ENCODE peak calls at places on chromosomes 5 and 9, in six cellular contexts. T, R, W, F, D and L are unnamed samples.

GRCh38 chr5:147369742-147370374 is 135.0 kb downstream of the STK32A start:
- DNase-seq in T (no peak), R (no peak), W (peak; percentile 22), F (peak; percentile 45), D (no peak), L (no peak)

GRCh38 chr5:167889276-167889675 is 402.2 kb upstream of the WWC1 start:
- DNase-seq in T (no peak), R (no peak), W (no peak), F (no peak), D (no peak), L (no peak)

GRCh38 chr9:4530375-4530774 is 40.1 kb downstream of the SLC1A1 start:
- DNase-seq in T (no peak), R (no peak), W (peak; percentile 22), F (peak; percentile 71), D (no peak), L (no peak)

GRCh38 chr9:120528327-120528726 is 51.6 kb downstream of the CDK5RAP2 start:
- DNase-seq in T (no peak), R (no peak), W (no peak), F (no peak), D (no peak), L (no peak)

GRCh38 chr5:149902177-149902576 is 42.4 kb downstream of the PDE6A start:
- DNase-seq in T (no peak), R (no peak), W (no peak), F (no peak), D (no peak), L (no peak)

GRCh38 chr5:163607256-163607655 is 101.8 kb downstream of the MAT2B start:
- DNase-seq in T (no peak), R (no peak), W (no peak), F (no peak), D (no peak), L (no peak)

GRCh38 chr9:12723409-12724028 is 30.3 kb downstream of the TYRP1 start:
- DNase-seq in T (no peak), R (no peak), W (peak; percentile 3), F (peak; percentile 58), D (no peak), L (no peak)

GRCh38 chr5:38783011-38783551 is 62.7 kb upstream of the OSMR start:
- DNase-seq in T (no peak), R (no peak), W (peak; percentile 91), F (peak; percentile 96), D (no peak), L (no peak)

GRCh38 chr5:149261246-149261645 is 10.4 kb upstream of the AFAP1L1 start:
- DNase-seq in T (no peak), R (no peak), W (no peak), F (no peak), D (no peak), L (no peak)

GRCh38 chr9:99056876-99057664 is 47.8 kb upstream of the TGFBR1 start:
- DNase-seq in T (no peak), R (peak; percentile 14), W (peak; percentile 89), F (peak; percentile 84), D (no peak), L (peak; percentile 14)

GRCh38 chr9:126588491-126589168 is 25.1 kb upstream of the LMX1B start:
- DNase-seq in T (no peak), R (no peak), W (no peak), F (no peak), D (no peak), L (no peak)

GRCh38 chr9:114408646-114409045 is 20.9 kb upstream of the AKNA start:
- DNase-seq in T (no peak), R (no peak), W (no peak), F (no peak), D (no peak), L (no peak)

GRCh38 chr5:132008961-132009680 is 2.3 kb downstream of the ACSL6 start:
- DNase-seq in T (no peak), R (peak; percentile 2), W (no peak), F (no peak), D (peak; percentile 49), L (no peak)

GRCh38 chr9:31542384-31543055 is 841.9 kb upstream of the ACO1 start:
- DNase-seq in T (no peak), R (no peak), W (no peak), F (peak; percentile 45), D (peak; percentile 67), L (peak; percentile 4)

GRCh38 chr5:107063511-107063910 is 607.2 kb downstream of the EFNA5 start:
- DNase-seq in T (no peak), R (no peak), W (no peak), F (peak; percentile 8), D (no peak), L (no peak)

GRCh38 chr5:107570805-107571531 is 99.8 kb downstream of the EFNA5 start:
- DNase-seq in T (peak; percentile 14), R (peak; percentile 9), W (no peak), F (no peak), D (peak; percentile 80), L (peak; percentile 27)

GRCh38 chr5:61082516-61083280 is 79.6 kb downstream of the SMIM15 start:
- DNase-seq in T (no peak), R (no peak), W (peak; percentile 48), F (peak; percentile 49), D (no peak), L (no peak)

GRCh38 chr9:133944746-133945135 is 47.4 kb downstream of the VAV2 start:
- DNase-seq in T (no peak), R (no peak), W (no peak), F (peak; percentile 80), D (no peak), L (no peak)

GRCh38 chr9:4832786-4833579 is 40.2 kb downstream of the RCL1 start:
- DNase-seq in T (no peak), R (no peak), W (peak; percentile 94), F (peak; percentile 100), D (no peak), L (no peak)

GRCh38 chr9:131545003-131545785 is at the start of gene PRRT1B:
- DNase-seq in T (no peak), R (no peak), W (no peak), F (no peak), D (no peak), L (no peak)

GRCh38 chr9:101034222-101034621 is 5.7 kb downstream of the PLPPR1 start:
- DNase-seq in T (no peak), R (no peak), W (no peak), F (no peak), D (no peak), L (no peak)

GRCh38 chr9:17802249-17802857 is 223.5 kb downstream of the SH3GL2 start:
- DNase-seq in T (no peak), R (no peak), W (peak; percentile 16), F (peak; percentile 30), D (no peak), L (no peak)

GRCh38 chr5:134224905-134225779 is 731 bp downstream of the PPP2CA start:
- DNase-seq in T (peak; percentile 56), R (peak; percentile 60), W (peak; percentile 35), F (peak; percentile 92), D (peak; percentile 90), L (peak; percentile 37)

GRCh38 chr9:89440951-89441654 is 56.8 kb downstream of the SEMA4D start:
- DNase-seq in T (no peak), R (no peak), W (no peak), F (no peak), D (no peak), L (no peak)

GRCh38 chr9:131419029-131419614 is 25.2 kb downstream of the PRRC2B start:
- DNase-seq in T (no peak), R (no peak), W (peak; percentile 57), F (no peak), D (no peak), L (no peak)

GRCh38 chr9:73979894-73980264 is 517.3 kb upstream of the RORB start:
- DNase-seq in T (no peak), R (no peak), W (no peak), F (no peak), D (no peak), L (no peak)

GRCh38 chr5:176887252-176887849 is 11.8 kb downstream of the HK3 start:
- DNase-seq in T (no peak), R (no peak), W (no peak), F (no peak), D (no peak), L (no peak)

GRCh38 chr5:1886634-1887399 is 4.1 kb upstream of the IRX4 start:
- DNase-seq in T (no peak), R (no peak), W (no peak), F (no peak), D (peak; percentile 69), L (no peak)

GRCh38 chr5:76927961-76928360 is 24.9 kb upstream of the CRHBP start:
- DNase-seq in T (no peak), R (no peak), W (no peak), F (no peak), D (no peak), L (no peak)